ENCODE peak calls at places on chromosomes 13 and 19, in six cellular contexts. B is PC-3; C is endothelial cell of umbilical vein; H is effector memory CD4-positive, alpha-beta T cell; V is brain microvascular endothelial cell; O is heart right ventricle. E is an unnamed sample. For H3K36me3 and H3K27me3, the result is how much of the 10 kb centered on the place peaks cover.

GRCh38 chr19:13098291-13099072 is 4.2 kb downstream of the LYL1 start:
- DNase-seq in B (peak), C (peak), H (no peak), V (no peak), O (peak), E (no peak)

GRCh38 chr19:16371540-16371986 is 46.9 kb downstream of the KLF2 start:
- DNase-seq in B (no peak), C (no peak), H (peak), V (no peak), O (peak), E (peak)

GRCh38 chr19:11364935-11365334 is 9.5 kb upstream of the SWSAP1 start:
- DNase-seq in B (no peak), C (no peak), H (no peak), V (no peak), O (no peak), E (no peak)

GRCh38 chr13:23901365-23901764 is 4.1 kb upstream of the C1QTNF9B start:
- DNase-seq in B (peak), C (peak), H (no peak), V (peak), O (no peak), E (no peak)

GRCh38 chr13:97122381-97122996 is 99.6 kb upstream of the MBNL2 start:
- DNase-seq in B (peak), C (peak), H (no peak), V (peak), O (no peak), E (no peak)

GRCh38 chr13:53198017-53198416 is 169.4 kb downstream of the OLFM4 start:
- DNase-seq in B (no peak), C (no peak), H (no peak), V (no peak), O (no peak), E (no peak)

GRCh38 chr19:3243851-3244700 is 19.6 kb downstream of the CELF5 start:
- DNase-seq in B (peak), C (peak), H (no peak), V (peak), O (peak), E (no peak)

GRCh38 chr19:55365245-55365644 is 2.2 kb upstream of the GARIN5B start:
- DNase-seq in B (no peak), C (no peak), H (no peak), V (no peak), O (no peak), E (no peak)

GRCh38 chr13:110173247-110173818 is 133.6 kb downstream of the COL4A1 start:
- DNase-seq in B (peak), C (no peak), H (no peak), V (no peak), O (no peak), E (no peak)

GRCh38 chr13:110164706-110165105 is 142.3 kb downstream of the COL4A1 start:
- DNase-seq in B (no peak), C (no peak), H (no peak), V (no peak), O (no peak), E (no peak)

GRCh38 chr13:110166598-110166997 is 140.4 kb downstream of the COL4A1 start:
- DNase-seq in B (peak), C (no peak), H (no peak), V (no peak), O (no peak), E (no peak)

GRCh38 chr13:110168999-110169933 is 137.7 kb downstream of the COL4A1 start:
- DNase-seq in B (no peak), C (no peak), H (no peak), V (no peak), O (no peak), E (no peak)

DNA sequence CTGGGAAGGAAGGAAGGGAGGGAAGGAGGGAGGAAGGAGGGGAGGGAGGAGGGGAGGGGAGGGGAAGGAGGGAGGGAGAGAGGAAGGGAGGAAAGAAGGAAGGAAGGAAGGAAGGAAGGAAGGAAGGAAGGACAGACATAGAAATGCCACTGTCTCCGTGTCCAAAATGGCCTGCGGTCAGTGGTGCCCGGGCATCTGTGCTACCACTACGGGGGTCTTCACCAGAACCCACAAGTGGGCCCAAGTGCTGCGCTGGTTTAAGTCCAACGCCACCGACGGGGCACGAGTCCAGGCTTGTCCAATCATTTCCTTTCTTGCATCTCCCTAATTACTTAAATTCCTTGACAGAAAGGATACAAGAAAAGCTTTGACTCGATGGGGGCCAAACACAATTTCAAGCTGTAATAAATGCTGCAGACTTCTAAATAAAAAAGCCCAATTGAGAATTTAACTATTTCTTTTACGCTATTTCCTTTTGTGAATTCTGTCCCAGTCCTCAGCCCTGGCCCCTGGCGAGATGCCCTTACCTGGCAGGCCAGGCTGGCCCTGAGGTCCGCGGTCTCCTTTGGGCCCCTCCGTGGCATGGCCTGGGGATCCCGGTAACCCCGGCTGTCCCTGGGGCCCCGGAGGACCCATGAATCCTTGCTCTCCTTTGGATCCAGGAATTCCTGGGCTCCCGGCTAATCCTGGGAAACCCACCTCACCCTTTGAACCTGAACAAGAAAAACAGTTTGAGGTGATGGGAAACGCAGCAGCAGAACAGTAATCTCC is 136.8 kb downstream of the COL4A1 start:
- DNase-seq in B (no peak), C (no peak), H (no peak), V (no peak), O (no peak), E (no peak)
- H3K36me3 ChIP-seq in B (under half), C (under half), H (under half), V (half or more), O (half or more), E (half or more)

DNA sequence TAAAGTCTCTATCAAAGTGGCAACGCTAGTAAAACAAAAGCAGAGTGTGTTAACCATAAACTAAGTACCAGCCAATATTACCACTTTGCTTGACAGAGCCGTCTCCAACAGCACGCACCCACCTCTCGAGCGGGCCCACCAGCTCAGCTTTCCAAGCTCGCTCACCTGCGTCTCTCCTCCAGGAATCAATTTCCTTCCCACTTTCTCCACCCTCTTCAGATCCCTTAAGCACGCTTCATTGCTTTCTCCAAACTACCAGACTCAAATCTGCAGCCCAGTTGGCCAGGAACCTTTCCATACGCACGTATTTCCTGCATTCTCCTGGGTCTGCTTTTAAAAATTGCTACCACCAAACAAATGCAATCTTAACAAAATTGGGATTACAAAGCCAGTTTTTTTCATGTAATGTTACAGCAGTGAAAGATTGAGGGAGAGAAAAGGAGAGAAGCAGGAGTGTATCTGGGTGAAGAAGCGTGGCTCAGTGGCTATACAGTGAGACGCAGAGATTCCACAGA is 1.5 kb downstream of the ENOX1 start:
- DNase-seq in B (no peak), C (peak), H (no peak), V (no peak), O (no peak), E (no peak)
- H3K27me3 ChIP-seq in B (under half), C (under half), H (under half), V (under half), O (under half), E (under half)

GRCh38 chr13:26457212-26457611 is 100.3 kb upstream of the WASF3 start:
- DNase-seq in B (peak), C (no peak), H (no peak), V (no peak), O (no peak), E (no peak)
- H3K36me3 ChIP-seq in B (under half), C (under half), H (under half), V (under half), O (under half), E (under half)

GRCh38 chr19:17778621-17779280 is 16.2 kb upstream of the B3GNT3 start:
- DNase-seq in B (peak), C (no peak), H (no peak), V (no peak), O (no peak), E (peak)

GRCh38 chr19:17777840-17778620 is 16.9 kb upstream of the B3GNT3 start:
- DNase-seq in B (peak), C (peak), H (no peak), V (peak), O (peak), E (peak)

GRCh38 chr19:17775991-17776803 is 18.7 kb upstream of the B3GNT3 start:
- DNase-seq in B (peak), C (no peak), H (no peak), V (no peak), O (no peak), E (peak)

GRCh38 chr19:17780781-17781180 is 14.2 kb upstream of the B3GNT3 start:
- DNase-seq in B (no peak), C (no peak), H (no peak), V (no peak), O (no peak), E (no peak)

DNA sequence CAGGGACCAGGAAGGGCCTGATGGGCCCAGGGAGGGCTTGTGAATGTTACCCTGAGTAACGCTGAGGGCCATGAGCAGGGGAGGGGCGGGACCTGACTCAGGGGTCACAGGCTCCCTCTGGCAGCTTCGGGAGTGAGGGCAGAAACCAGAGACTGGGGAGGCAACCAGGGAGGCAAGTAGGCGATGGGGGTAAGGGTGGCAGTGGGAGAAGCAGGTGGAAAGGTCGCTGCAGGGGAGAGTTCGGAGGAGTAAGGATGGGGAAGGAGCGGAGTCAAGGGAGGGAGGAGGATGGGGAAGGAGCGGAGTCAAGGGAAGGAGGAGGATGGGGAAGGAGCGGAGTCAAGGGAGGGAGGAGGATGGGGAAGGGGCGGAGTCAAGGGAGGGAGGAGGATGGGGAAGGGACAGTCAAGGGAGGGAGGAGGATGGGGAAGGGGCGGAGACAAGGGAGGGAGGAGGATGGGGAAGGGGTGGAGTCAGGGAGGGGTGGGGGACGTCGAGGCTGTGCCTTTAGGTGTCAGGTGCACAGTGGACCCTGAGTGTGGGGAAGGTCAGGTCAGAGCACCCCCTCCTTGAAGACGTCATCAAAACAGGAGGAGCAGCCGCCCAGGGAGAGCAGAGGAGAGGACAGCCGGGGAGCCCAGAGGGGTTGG is 15.5 kb upstream of the B3GNT3 start:
- DNase-seq in B (peak), C (no peak), H (no peak), V (no peak), O (no peak), E (no peak)
- H3K27me3 ChIP-seq in B (under half), C (under half), H (under half), V (under half), O (under half), E (under half)

GRCh38 chr19:5950744-5951143 is 27.2 kb downstream of the RANBP3 start:
- DNase-seq in B (no peak), C (no peak), H (no peak), V (no peak), O (no peak), E (no peak)

GRCh38 chr19:5948697-5949564 is 29.0 kb downstream of the RANBP3 start:
- DNase-seq in B (no peak), C (no peak), H (no peak), V (no peak), O (no peak), E (no peak)

GRCh38 chr19:5943623-5944022 is 29.6 kb downstream of the CAPS start:
- DNase-seq in B (no peak), C (no peak), H (no peak), V (peak), O (no peak), E (no peak)

GRCh38 chr19:5949792-5950305 is 28.1 kb downstream of the RANBP3 start:
- DNase-seq in B (no peak), C (no peak), H (no peak), V (no peak), O (peak), E (peak)

DNA sequence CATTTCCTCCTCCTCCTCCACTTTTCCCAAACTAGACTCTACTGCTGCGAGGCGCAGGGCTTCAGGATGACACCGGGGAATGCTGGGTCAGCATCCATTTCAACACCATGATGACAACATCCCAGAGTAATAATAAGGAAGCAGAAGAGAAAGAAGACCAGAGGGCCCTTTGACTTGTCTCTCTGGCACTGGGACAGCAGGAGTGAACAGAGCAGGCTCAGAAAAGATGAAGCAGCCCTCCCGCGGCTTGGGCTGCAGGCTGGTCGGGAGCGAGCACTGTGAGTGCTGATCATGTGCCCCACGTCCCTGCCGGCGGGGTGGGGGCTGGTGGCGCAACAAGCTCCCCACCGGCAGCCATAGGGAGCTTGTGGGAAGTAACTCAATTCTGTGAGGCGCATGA is 30.5 kb downstream of the RANBP3 start:
- DNase-seq in B (no peak), C (no peak), H (no peak), V (peak), O (peak), E (peak)
- H3K36me3 ChIP-seq in B (under half), C (under half), H (under half), V (under half), O (under half), E (under half)

GRCh38 chr19:1293782-1294621 is 8.3 kb downstream of the EFNA2 start:
- DNase-seq in B (no peak), C (no peak), H (no peak), V (no peak), O (no peak), E (no peak)
- H3K27me3 ChIP-seq in B (under half), C (under half), H (under half), V (under half), O (half or more), E (half or more)

GRCh38 chr13:112851107-112852046 is 117.6 kb upstream of the MCF2L start:
- DNase-seq in B (no peak), C (no peak), H (no peak), V (no peak), O (no peak), E (no peak)
- H3K36me3 ChIP-seq in B (under half), C (under half), H (under half), V (under half), O (half or more), E (half or more)

GRCh38 chr19:49439841-49440240 is 1.5 kb downstream of the SLC17A7 start:
- DNase-seq in B (no peak), C (no peak), H (no peak), V (no peak), O (no peak), E (no peak)
- H3K27me3 ChIP-seq in B (half or more), C (half or more), H (half or more), V (half or more), O (half or more), E (half or more)

DNA sequence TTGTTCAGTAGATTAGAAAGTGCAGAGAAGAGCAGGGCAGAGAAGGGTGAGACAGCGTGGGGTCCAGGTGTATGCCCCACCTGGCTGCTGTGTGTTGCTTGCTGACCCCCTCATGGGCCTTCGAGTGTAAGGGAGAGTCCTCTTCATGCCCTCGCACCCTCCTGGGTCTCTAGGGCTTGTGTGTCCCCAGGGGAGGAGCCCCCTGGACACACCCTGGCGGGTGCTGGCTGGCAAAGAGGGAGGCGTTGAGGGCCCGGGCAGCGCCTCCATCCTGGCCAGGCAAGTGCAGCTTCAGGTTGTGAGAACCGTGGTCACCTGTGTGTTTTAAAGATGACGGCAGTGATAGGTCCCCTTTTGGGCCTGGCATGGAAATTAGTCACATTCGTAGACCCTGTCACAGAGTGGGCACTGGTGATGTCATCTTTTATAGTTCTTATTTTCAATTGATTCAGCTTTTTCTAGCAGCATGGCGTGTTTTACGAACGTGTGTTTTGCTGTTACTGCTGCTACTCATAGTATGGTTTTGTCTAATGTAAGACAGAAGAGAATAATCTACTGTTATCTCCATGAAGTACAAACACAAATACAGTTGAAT is 18.7 kb downstream of the TFDP1 start:
- DNase-seq in B (no peak), C (no peak), H (no peak), V (no peak), O (no peak), E (no peak)
- H3K36me3 ChIP-seq in B (under half), C (under half), H (under half), V (under half), O (under half), E (under half)

E was measured in upper lobe of right lung.